ENCODE peak calls at places on chromosomes 13 and 19, in six cellular contexts. Z is kidney epithelial cell, F is astrocyte of the spinal cord, A is tibial nerve, Q is uterus, N is cardiac muscle cell. C is an unnamed sample.

GRCh38 chr19:57689750-57690149 is 8.0 kb downstream of the ZNF551 start:
- DNase-seq in Z (no peak), F (no peak), A (no peak), Q (no peak), N (no peak), C (no peak)

GRCh38 chr13:80945328-80945727 is 604.4 kb upstream of the SPRY2 start:
- DNase-seq in Z (no peak), F (no peak), A (no peak), Q (no peak), N (peak; percentile 15), C (no peak)

GRCh38 chr13:80337706-80338105 is 3.2 kb downstream of the SPRY2 start:
- DNase-seq in Z (no peak), F (peak; percentile 49), A (no peak), Q (no peak), N (peak; percentile 42), C (no peak)

GRCh38 chr19:703651-704446 is 4.9 kb upstream of the PALM start:
- DNase-seq in Z (no peak), F (peak; percentile 17), A (peak; percentile 76), Q (peak; percentile 77), N (peak; percentile 68), C (no peak)

GRCh38 chr19:38020331-38020730 is 113.3 kb downstream of the SIPA1L3 start:
- DNase-seq in Z (no peak), F (no peak), A (no peak), Q (no peak), N (no peak), C (no peak)

GRCh38 chr13:46195017-46195416 is 13.0 kb upstream of the LCP1 start:
- DNase-seq in Z (no peak), F (no peak), A (no peak), Q (no peak), N (no peak), C (no peak)

GRCh38 chr19:38268539-38268938 is 4.2 kb downstream of the SPINT2 start:
- DNase-seq in Z (no peak), F (no peak), A (no peak), Q (no peak), N (no peak), C (no peak)

GRCh38 chr19:32404213-32404938 is 1.2 kb upstream of the DPY19L3 start:
- DNase-seq in Z (no peak), F (no peak), A (no peak), Q (no peak), N (peak; percentile 42), C (no peak)

GRCh38 chr13:80339841-80340642 is 884 bp downstream of the SPRY2 start:
- DNase-seq in Z (no peak), F (peak; percentile 37), A (peak; percentile 36), Q (peak; percentile 28), N (peak; percentile 62), C (no peak)

GRCh38 chr13:98433654-98434053 is 143.3 kb downstream of the STK24 start:
- DNase-seq in Z (no peak), F (no peak), A (no peak), Q (no peak), N (no peak), C (no peak)

GRCh38 chr13:100209857-100210580 is 121.1 kb downstream of the PCCA start:
- DNase-seq in Z (no peak), F (peak; percentile 75), A (no peak), Q (no peak), N (peak; percentile 60), C (no peak)

GRCh38 chr19:49241769-49242168 is 83.2 kb downstream of the SLC6A16 start:
- DNase-seq in Z (no peak), F (no peak), A (no peak), Q (no peak), N (no peak), C (no peak)

GRCh38 chr19:43474986-43475705 is 9.7 kb upstream of the LYPD3 start:
- DNase-seq in Z (peak; percentile 59), F (peak; percentile 95), A (peak; percentile 94), Q (peak; percentile 92), N (peak; percentile 95), C (peak; percentile 31)

GRCh38 chr13:66765559-66765958 is 464.6 kb downstream of the PCDH9 start:
- DNase-seq in Z (no peak), F (no peak), A (no peak), Q (no peak), N (no peak), C (no peak)

GRCh38 chr13:98182153-98182552 is 5.1 kb upstream of the RNF113B start:
- DNase-seq in Z (no peak), F (no peak), A (no peak), Q (no peak), N (no peak), C (no peak)

GRCh38 chr13:30774214-30774730 is 38.9 kb downstream of the ALOX5AP start:
- DNase-seq in Z (no peak), F (no peak), A (no peak), Q (no peak), N (no peak), C (no peak)

GRCh38 chr13:31444266-31444862 is 244.6 kb downstream of the B3GLCT start:
- DNase-seq in Z (no peak), F (no peak), A (peak; percentile 38), Q (no peak), N (peak; percentile 34), C (no peak)

GRCh38 chr13:37068962-37069361 is 9.5 kb upstream of the SUPT20H start:
- DNase-seq in Z (no peak), F (peak; percentile 16), A (no peak), Q (no peak), N (peak; percentile 34), C (no peak)

GRCh38 chr13:59538512-59538911 is 625.2 kb downstream of the DIAPH3 start:
- DNase-seq in Z (no peak), F (no peak), A (no peak), Q (no peak), N (no peak), C (no peak)

GRCh38 chr13:94658926-94659649 is 53.3 kb downstream of the SOX21 start:
- DNase-seq in Z (no peak), F (no peak), A (no peak), Q (no peak), N (no peak), C (no peak)

GRCh38 chr19:1079566-1080111 is 12.7 kb downstream of the ARHGAP45 start:
- DNase-seq in Z (no peak), F (no peak), A (no peak), Q (no peak), N (no peak), C (no peak)

DNA sequence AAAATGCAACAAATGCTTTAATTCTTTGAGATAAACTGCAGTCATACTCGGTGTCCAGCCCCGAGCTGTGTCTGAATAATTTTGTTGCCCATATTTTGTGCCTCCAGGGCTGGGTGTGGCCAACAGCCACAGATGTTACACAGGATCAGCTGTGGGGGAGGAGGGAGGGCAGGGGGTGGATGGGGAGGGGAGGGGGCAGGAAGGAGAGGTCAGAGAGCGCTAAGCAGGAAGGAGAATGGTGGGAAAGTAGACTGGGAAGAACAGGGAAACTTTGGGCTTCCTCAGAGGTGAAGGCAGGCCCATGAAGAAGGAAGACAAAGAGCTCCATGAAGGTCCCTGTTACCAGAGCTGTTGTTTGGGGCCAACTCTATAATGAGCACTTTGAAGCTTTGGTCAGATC is 295.8 kb downstream of the COG6 start:
- DNase-seq in Z (no peak), F (no peak), A (no peak), Q (no peak), N (no peak), C (no peak)
- H3K4me3 ChIP-seq in Z (no peak overlapping the region), F (no peak overlapping the region), A (no peak overlapping the region), Q (no peak overlapping the region), N (no peak overlapping the region), C (no peak overlapping the region)

DNA sequence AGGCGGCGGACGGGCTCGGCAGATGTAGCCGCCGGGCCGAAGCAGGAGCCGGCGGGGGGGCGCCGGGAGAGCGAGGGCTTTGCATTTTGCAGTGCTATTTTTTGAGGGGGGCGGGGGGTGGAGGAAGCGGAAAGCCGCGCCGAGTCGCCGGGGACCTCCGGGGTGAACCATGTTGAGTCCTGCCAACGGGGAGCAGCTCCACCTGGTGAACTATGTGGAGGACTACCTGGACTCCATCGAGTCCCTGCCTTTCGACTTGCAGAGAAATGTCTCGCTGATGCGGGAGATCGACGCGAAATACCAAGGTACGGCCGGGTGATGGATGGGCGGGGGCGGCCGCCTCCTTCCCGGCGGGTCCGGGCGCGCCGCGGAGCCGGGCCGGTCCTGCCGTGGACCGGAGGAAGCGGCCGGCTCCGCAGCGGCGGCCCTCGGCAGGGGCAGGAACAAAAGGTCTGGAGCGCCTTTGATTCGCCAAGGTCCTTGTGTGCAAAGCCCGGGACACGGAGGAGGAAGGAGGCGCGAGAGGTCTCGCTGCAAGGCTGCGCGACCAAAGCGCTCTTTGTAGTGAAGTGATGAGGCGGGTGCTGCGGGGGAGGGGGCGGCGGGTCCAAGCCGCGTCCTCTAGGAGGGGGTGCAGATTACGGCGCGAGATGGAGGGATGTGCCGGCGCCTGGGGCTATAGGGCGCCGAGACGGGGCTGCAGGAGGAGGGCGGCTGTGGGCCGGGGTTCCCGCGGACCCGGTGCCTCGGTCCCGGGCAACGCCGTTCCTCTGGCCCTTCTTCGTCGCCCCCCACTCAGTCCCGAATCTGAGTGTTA is 689 bp downstream of the ING1 start:
- DNase-seq in Z (no peak), F (peak; percentile 39), A (peak; percentile 36), Q (peak; percentile 62), N (peak; percentile 58), C (no peak)
- TF ChIP-seq CTCF in Z (no peak), F (no peak), A (no peak), Q (no peak), N (no peak), C (peak; percentile 30)

GRCh38 chr19:18420931-18421330 is 1.7 kb downstream of the SSBP4 start:
- DNase-seq in Z (no peak), F (no peak), A (no peak), Q (peak; percentile 34), N (no peak), C (no peak)
- H3K4me3 ChIP-seq in Z (peak overlapping the region; percentile 59), F (peak overlapping the region; percentile 71), A (no peak overlapping the region), Q (no peak overlapping the region), N (no peak overlapping the region), C (peak overlapping the region; percentile 57)

GRCh38 chr19:40947114-40947513 is 44.0 kb upstream of the CYP2B6 start:
- DNase-seq in Z (no peak), F (no peak), A (no peak), Q (no peak), N (no peak), C (no peak)

GRCh38 chr19:40947573-40947972 is 43.5 kb upstream of the CYP2B6 start:
- DNase-seq in Z (no peak), F (no peak), A (no peak), Q (no peak), N (no peak), C (no peak)

GRCh38 chr19:40936755-40937154 is 54.3 kb upstream of the CYP2B6 start:
- DNase-seq in Z (no peak), F (no peak), A (no peak), Q (no peak), N (no peak), C (no peak)

GRCh38 chr19:40945645-40946044 is 45.4 kb upstream of the CYP2B6 start:
- DNase-seq in Z (no peak), F (no peak), A (no peak), Q (no peak), N (no peak), C (no peak)

DNA sequence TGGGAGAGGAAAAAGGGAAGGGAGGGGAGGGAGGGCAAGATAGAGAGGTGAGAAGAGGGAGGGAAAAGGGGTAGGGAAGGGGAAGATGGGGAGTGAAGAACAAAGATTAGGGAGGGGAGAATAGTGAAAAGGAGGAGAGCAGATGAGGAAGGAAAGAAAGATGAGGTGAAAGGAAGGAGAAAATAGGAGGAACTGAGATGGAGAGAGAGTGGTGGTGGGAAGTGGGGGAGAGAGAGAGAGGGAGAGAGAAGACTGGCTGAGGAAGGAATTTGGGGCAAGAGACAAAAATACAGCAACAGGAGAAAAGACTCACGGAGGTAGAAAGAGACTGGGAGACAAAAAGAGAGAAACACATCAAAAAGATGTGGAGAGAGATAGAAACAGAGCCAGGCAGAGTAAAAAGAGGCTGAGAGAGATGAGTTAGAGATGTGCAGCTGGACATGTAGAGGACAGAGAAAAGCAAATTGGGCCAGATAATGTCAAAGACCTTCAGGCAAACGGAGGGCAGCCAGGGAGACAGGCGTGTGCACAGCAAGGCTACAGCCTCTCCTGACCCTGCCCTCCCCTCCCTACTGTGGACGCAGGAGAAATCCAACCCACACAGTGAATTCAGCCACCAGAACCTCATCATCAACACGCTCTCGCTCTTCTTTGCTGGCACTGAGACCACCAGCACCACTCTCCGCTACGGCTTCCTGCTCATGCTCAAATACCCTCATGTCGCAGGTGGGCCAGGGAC is 49.4 kb upstream of the CYP2B6 start:
- DNase-seq in Z (no peak), F (no peak), A (no peak), Q (no peak), N (no peak), C (no peak)
- TF ChIP-seq CTCF in Z (no peak), F (no peak), A (no peak), Q (no peak), N (no peak), C (no peak)

C was measured in GM12864.